ENCODE peak calls at places on chromosomes 13 and 19, in seven cellular contexts. K is AG08395; N is stimulated activated CD4-positive, alpha-beta T cell treated with anti-CD3 and anti-CD28 coated beads, Interleukin-2, amount 100 ng/mL, for 48 hours; U is activated naive CD8-positive, alpha-beta T cell treated with anti-CD3 and anti-CD28 coated beads for 36 hours; Y is H4; V is mucosa of descending colon; F is activated CD4-positive, alpha-beta T cell treated with anti-CD3 and anti-CD28 coated beads, Interleukin-2, amount 10 ng/mL, durations not matched to agents 7 days and 5 days. W is an unnamed sample.

GRCh38 chr19:10505583-10506229 is 2.5 kb upstream of the KEAP1 start:
- DNase-seq in K (peak), N (peak), U (peak), Y (no peak), V (peak), F (peak), W (no peak)

GRCh38 chr13:31982540-31982939 is 49.0 kb upstream of the FRY start:
- DNase-seq in K (peak), N (no peak), U (no peak), Y (peak), V (no peak), F (no peak), W (peak)

GRCh38 chr13:29749401-29750177 is 100.8 kb downstream of the UBL3 start:
- DNase-seq in K (no peak), N (no peak), U (no peak), Y (peak), V (no peak), F (no peak), W (no peak)

GRCh38 chr13:42215578-42216421 is 56.2 kb upstream of the AKAP11 start:
- DNase-seq in K (peak), N (no peak), U (peak), Y (peak), V (no peak), F (peak), W (peak)

GRCh38 chr13:96671073-96671472 is 323.2 kb downstream of the OXGR1 start:
- DNase-seq in K (no peak), N (no peak), U (no peak), Y (no peak), V (no peak), F (no peak), W (no peak)

GRCh38 chr19:36245210-36246005 is 30.5 kb downstream of the ZNF146 start:
- DNase-seq in K (peak), N (no peak), U (no peak), Y (no peak), V (no peak), F (no peak), W (peak)

GRCh38 chr19:13606156-13606555 is 99.9 kb upstream of the CACNA1A start:
- DNase-seq in K (no peak), N (no peak), U (no peak), Y (no peak), V (no peak), F (no peak), W (no peak)

GRCh38 chr19:45363861-45364459 is 6.4 kb downstream of the ERCC2 start:
- DNase-seq in K (no peak), N (no peak), U (no peak), Y (no peak), V (no peak), F (no peak), W (no peak)

GRCh38 chr19:13861714-13862531 is 15.0 kb upstream of the NANOS3 start:
- DNase-seq in K (peak), N (peak), U (peak), Y (peak), V (peak), F (peak), W (peak)

GRCh38 chr13:113742000-113742441 is 17.0 kb upstream of the TMEM255B start:
- DNase-seq in K (peak), N (no peak), U (peak), Y (peak), V (peak), F (peak), W (no peak)

W was measured in NCI-H1930.